ENCODE peak calls at places on chromosomes 7 and 10, in four cellular contexts. N, A, V and Q are unnamed samples.

GRCh38 chr7:85135931-85136330 is 50.9 kb downstream of the SEMA3D start:
- DNase-seq in V (no peak), N (no peak), A (no peak), Q (no peak)

GRCh38 chr10:72126184-72126871 is 38.0 kb upstream of the SPOCK2 start:
- DNase-seq in N (peak), A (peak), V (no peak), Q (no peak)

GRCh38 chr7:40015790-40016296 is 65.8 kb downstream of the CDK13 start:
- DNase-seq in N (no peak), A (peak), V (no peak), Q (no peak)

GRCh38 chr7:48118041-48118440 is 29.0 kb downstream of the UPP1 start:
- DNase-seq in V (no peak), A (no peak), N (no peak), Q (no peak)

GRCh38 chr10:103602852-103603155 is 109.3 kb downstream of the NEURL1 start:
- DNase-seq in A (no peak), N (no peak), V (no peak), Q (no peak)

GRCh38 chr7:134777470-134777869 is 2.0 kb upstream of the CALD1 start:
- DNase-seq in A (peak), V (no peak), N (no peak), Q (no peak)

GRCh38 chr10:58028597-58029366 is 238.9 kb downstream of the IPMK start:
- DNase-seq in A (no peak), N (no peak), V (no peak), Q (no peak)

GRCh38 chr7:127654404-127655392 is 2.7 kb downstream of the SND1 start:
- DNase-seq in V (no peak), A (no peak), N (no peak), Q (no peak)

GRCh38 chr7:27181795-27182275 is 3.2 kb downstream of the HOXA11 start:
- DNase-seq in N (no peak), V (no peak), A (no peak), Q (no peak)

GRCh38 chr10:49139866-49140195 is 6.0 kb upstream of the FAM170B start:
- DNase-seq in V (no peak), N (no peak), A (no peak), Q (no peak)

GRCh38 chr7:104126411-104126841 is 81.4 kb downstream of the ORC5 start:
- DNase-seq in V (no peak), A (peak), N (no peak), Q (no peak)

GRCh38 chr7:80654887-80655340 is 16.5 kb downstream of the CD36 start:
- DNase-seq in V (no peak), A (no peak), N (no peak), Q (no peak)

GRCh38 chr7:25495342-25495855 is 267.1 kb upstream of the NPVF start:
- DNase-seq in V (no peak), N (peak), A (peak), Q (no peak)

GRCh38 chr10:13003781-13004180 is 2.3 kb upstream of the CCDC3 start:
- DNase-seq in N (no peak), V (no peak), A (no peak), Q (no peak)

GRCh38 chr10:68406815-68407585 is at the start of gene RUFY2:
- DNase-seq in A (peak), V (peak), N (peak), Q (peak)

GRCh38 chr10:48763403-48763802 is 78.7 kb downstream of the WDFY4 start:
- DNase-seq in N (no peak), V (no peak), A (no peak), Q (no peak)

GRCh38 chr10:1377231-1377630 is 321.0 kb downstream of the WDR37 start:
- DNase-seq in N (no peak), V (no peak), A (no peak), Q (no peak)

GRCh38 chr7:127638197-127638596 is 13.8 kb upstream of the SND1 start:
- DNase-seq in V (no peak), A (no peak), N (no peak), Q (no peak)

GRCh38 chr10:10677479-10677878 is 340.2 kb upstream of the CELF2 start:
- DNase-seq in A (peak), N (no peak), V (peak), Q (peak)

GRCh38 chr10:27745719-27746363 is at the start of gene MKX:
- DNase-seq in N (no peak), A (peak), V (no peak), Q (peak)

GRCh38 chr7:64494912-64495461 is 67.9 kb downstream of the ZNF680 start:
- DNase-seq in A (peak), V (no peak), N (no peak), Q (peak)

GRCh38 chr7:77289387-77289786 is 89.8 kb upstream of the FGL2 start:
- DNase-seq in N (no peak), A (no peak), V (no peak), Q (no peak)

GRCh38 chr10:61280303-61280702 is 172.9 kb downstream of the TMEM26 start:
- DNase-seq in V (no peak), N (no peak), A (no peak), Q (no peak)

GRCh38 chr7:55427800-55428199 is 62.7 kb downstream of the LANCL2 start:
- DNase-seq in A (no peak), N (no peak), V (no peak), Q (no peak)

GRCh38 chr7:48643420-48644013 is 280.8 kb upstream of the CDC14C start:
- DNase-seq in V (no peak), A (no peak), N (no peak), Q (no peak)

GRCh38 chr7:12687213-12688171 is at the start of gene ARL4A:
- DNase-seq in V (peak), N (peak), A (peak), Q (peak)

GRCh38 chr10:132774905-132775863 is 10.8 kb downstream of the NKX6-2 start:
- DNase-seq in N (no peak), A (no peak), V (no peak), Q (no peak)

GRCh38 chr10:8278099-8278498 is 223.6 kb downstream of the GATA3 start:
- DNase-seq in N (no peak), A (no peak), V (no peak), Q (no peak)

GRCh38 chr10:8055420-8056349 is 1.2 kb downstream of the GATA3 start:
- DNase-seq in N (no peak), A (no peak), V (no peak), Q (no peak)

GRCh38 chr10:103807996-103808395 is 47.4 kb downstream of the SH3PXD2A start:
- DNase-seq in N (no peak), V (no peak), A (no peak), Q (no peak)

GRCh38 chr10:10824611-10825148 is 193.0 kb upstream of the CELF2 start:
- DNase-seq in A (no peak), V (no peak), N (no peak), Q (no peak)

GRCh38 chr7:51649-52048 is 140.7 kb upstream of the FAM20C start:
- DNase-seq in V (no peak), A (no peak), N (no peak), Q (no peak)

GRCh38 chr7:25846722-25847121 is 305.3 kb upstream of the NFE2L3 start:
- DNase-seq in N (no peak), A (peak), V (no peak), Q (no peak)

GRCh38 chr10:99929360-99929759 is 80.4 kb downstream of the DNMBP start:
- DNase-seq in A (no peak), N (no peak), V (no peak), Q (no peak)

GRCh38 chr7:131556055-131556911 is at the start of gene PODXL:
- DNase-seq in N (peak), A (peak), V (no peak), Q (peak)

GRCh38 chr10:70672165-70672992 is at the start of gene ADAMTS14:
- DNase-seq in V (peak), A (peak), N (peak), Q (peak)
- TF ChIP-seq TEAD4 in V (no peak), A (no peak), N (no peak), Q (no peak)

GRCh38 chr10:43071881-43072650 is 4.8 kb upstream of the RET start:
- DNase-seq in N (no peak), V (no peak), A (peak), Q (no peak)
- TF ChIP-seq TEAD4 in N (no peak), V (no peak), A (no peak), Q (no peak)

GRCh38 chr10:128978211-128978610 is 488.8 kb upstream of the MGMT start:
- DNase-seq in N (no peak), A (no peak), V (no peak), Q (no peak)

GRCh38 chr10:128971324-128971723 is 495.7 kb upstream of the MGMT start:
- DNase-seq in N (no peak), A (no peak), V (no peak), Q (no peak)

GRCh38 chr10:128979405-128979804 is 487.6 kb upstream of the MGMT start:
- DNase-seq in N (no peak), V (no peak), A (no peak), Q (no peak)

GRCh38 chr10:128982179-128982915 is 484.7 kb upstream of the MGMT start:
- DNase-seq in N (no peak), A (no peak), V (no peak), Q (no peak)

DNA sequence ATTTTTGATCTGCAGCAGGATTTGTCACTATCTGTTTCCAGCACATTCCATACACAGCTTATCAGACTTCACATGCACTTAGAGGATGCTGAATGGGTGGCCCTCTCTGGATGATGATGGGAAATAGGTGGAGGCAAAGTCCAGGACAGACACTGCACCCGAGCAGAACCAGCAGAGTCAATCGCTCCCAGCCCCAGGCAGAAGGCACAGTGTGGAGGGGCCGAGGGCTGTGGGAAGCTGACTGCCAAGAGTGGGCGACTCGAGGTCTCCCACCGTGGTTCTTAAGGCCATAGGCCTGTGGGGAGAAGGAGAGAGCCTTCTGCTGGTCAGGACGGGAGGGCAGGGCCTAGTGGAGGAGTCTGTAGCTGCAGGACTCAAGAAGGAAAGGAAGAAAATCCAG is 490.2 kb upstream of the MGMT start:
- DNase-seq in N (no peak), A (no peak), V (no peak), Q (no peak)
- TF ChIP-seq TEAD4 in N (no peak), A (no peak), V (no peak), Q (no peak)

GRCh38 chr10:51773681-51774080 is 74.3 kb upstream of the CSTF2T start:
- DNase-seq in A (no peak), N (no peak), V (no peak), Q (no peak)

GRCh38 chr10:51768886-51769285 is 69.5 kb upstream of the CSTF2T start:
- DNase-seq in V (no peak), N (no peak), A (no peak), Q (no peak)

GRCh38 chr10:51772387-51772786 is 73.0 kb upstream of the CSTF2T start:
- DNase-seq in N (no peak), A (no peak), V (no peak), Q (no peak)

GRCh38 chr10:51766423-51767145 is 67.2 kb upstream of the CSTF2T start:
- DNase-seq in V (no peak), N (no peak), A (no peak), Q (no peak)

GRCh38 chr10:51770719-51771118 is 71.3 kb upstream of the CSTF2T start:
- DNase-seq in V (no peak), N (no peak), A (no peak), Q (no peak)
- TF ChIP-seq TEAD4 in V (no peak), N (no peak), A (no peak), Q (no peak)